ENCODE peak calls at places on chromosome 9, in five cellular contexts. I, U, Z, L and P are unnamed samples.

GRCh38 chr9:123426406-123426805 is 70.4 kb downstream of the CRB2 start:
- DNase-seq in I (no peak), U (no peak), Z (no peak), L (no peak), P (no peak)

GRCh38 chr9:34430843-34431437 is 27.4 kb downstream of the FAM219A start:
- DNase-seq in I (peak; percentile 32), U (peak; percentile 72), Z (peak; percentile 47), L (peak; percentile 86), P (no peak)

GRCh38 chr9:36135791-36136276 is 699 bp upstream of the GLIPR2 start:
- DNase-seq in I (peak; percentile 53), U (no peak), Z (no peak), L (no peak), P (no peak)

GRCh38 chr9:106310782-106311181 is 552.2 kb upstream of the ZNF462 start:
- DNase-seq in I (no peak), U (no peak), Z (no peak), L (no peak), P (no peak)

GRCh38 chr9:16060457-16061129 is 507.8 kb downstream of the CCDC171 start:
- DNase-seq in I (no peak), U (no peak), Z (no peak), L (no peak), P (no peak)

GRCh38 chr9:119044801-119045200 is 324.4 kb downstream of the BRINP1 start:
- DNase-seq in I (no peak), U (no peak), Z (no peak), L (no peak), P (no peak)

GRCh38 chr9:16505159-16505558 is 365.3 kb downstream of the BNC2 start:
- DNase-seq in I (no peak), U (no peak), Z (no peak), L (peak; percentile 52), P (no peak)

GRCh38 chr9:2119490-2120046 is 104.4 kb downstream of the SMARCA2 start:
- DNase-seq in I (no peak), U (no peak), Z (no peak), L (no peak), P (no peak)

GRCh38 chr9:117545846-117546245 is 131.0 kb upstream of the ASTN2 start:
- DNase-seq in I (no peak), U (no peak), Z (no peak), L (no peak), P (no peak)

GRCh38 chr9:81604306-81605153 is 84.8 kb downstream of the TLE1 start:
- DNase-seq in I (no peak), U (no peak), Z (no peak), L (no peak), P (no peak)

GRCh38 chr9:95305770-95306492 is 11.6 kb downstream of the FANCC start:
- DNase-seq in I (no peak), U (no peak), Z (no peak), L (no peak), P (no peak)

GRCh38 chr9:5436441-5436840 is 1.3 kb downstream of the PLGRKT start:
- DNase-seq in I (peak; percentile 53), U (no peak), Z (no peak), L (no peak), P (no peak)

GRCh38 chr9:111743275-111743674 is 51.5 kb downstream of the SHOC1 start:
- DNase-seq in I (no peak), U (no peak), Z (no peak), L (peak; percentile 72), P (no peak)

GRCh38 chr9:23779220-23779619 is 46.8 kb downstream of the ELAVL2 start:
- DNase-seq in I (peak; percentile 45), U (no peak), Z (no peak), L (no peak), P (no peak)

GRCh38 chr9:20872340-20872977 is 159.0 kb downstream of the HACD4 start:
- DNase-seq in I (no peak), U (no peak), Z (no peak), L (peak; percentile 87), P (no peak)

GRCh38 chr9:20873240-20873860 is 158.1 kb downstream of the HACD4 start:
- DNase-seq in I (no peak), U (no peak), Z (no peak), L (no peak), P (no peak)
- H3K4me1 ChIP-seq in I (no peaks in the 10 kb centered on the region), U (no peaks in the 10 kb centered on the region), Z (no peaks in the 10 kb centered on the region), L (peaks cover 28% of the 10 kb centered on the region), P (peaks cover 16% of the 10 kb centered on the region)

GRCh38 chr9:136698681-136699246 is 11.5 kb upstream of the AGPAT2 start:
- DNase-seq in I (no peak), U (no peak), Z (no peak), L (no peak), P (no peak)

GRCh38 chr9:136700959-136701664 is 11.3 kb upstream of the DIPK1B start:
- DNase-seq in I (no peak), U (no peak), Z (peak; percentile 58), L (no peak), P (no peak)

GRCh38 chr9:136697821-136698526 is 10.7 kb upstream of the AGPAT2 start:
- DNase-seq in I (no peak), U (no peak), Z (no peak), L (no peak), P (no peak)

GRCh38 chr9:136701665-136702048 is 10.7 kb upstream of the DIPK1B start:
- DNase-seq in I (no peak), U (no peak), Z (no peak), L (no peak), P (no peak)

GRCh38 chr9:136700309-136700708 is 12.1 kb upstream of the DIPK1B start:
- DNase-seq in I (no peak), U (no peak), Z (no peak), L (peak; percentile 47), P (no peak)
- H3K4me1 ChIP-seq in I (peaks cover 19% of the 10 kb centered on the region), U (peaks cover 14% of the 10 kb centered on the region), Z (peaks cover 15% of the 10 kb centered on the region), L (no peaks in the 10 kb centered on the region), P (peaks cover 10% of the 10 kb centered on the region)

DNA sequence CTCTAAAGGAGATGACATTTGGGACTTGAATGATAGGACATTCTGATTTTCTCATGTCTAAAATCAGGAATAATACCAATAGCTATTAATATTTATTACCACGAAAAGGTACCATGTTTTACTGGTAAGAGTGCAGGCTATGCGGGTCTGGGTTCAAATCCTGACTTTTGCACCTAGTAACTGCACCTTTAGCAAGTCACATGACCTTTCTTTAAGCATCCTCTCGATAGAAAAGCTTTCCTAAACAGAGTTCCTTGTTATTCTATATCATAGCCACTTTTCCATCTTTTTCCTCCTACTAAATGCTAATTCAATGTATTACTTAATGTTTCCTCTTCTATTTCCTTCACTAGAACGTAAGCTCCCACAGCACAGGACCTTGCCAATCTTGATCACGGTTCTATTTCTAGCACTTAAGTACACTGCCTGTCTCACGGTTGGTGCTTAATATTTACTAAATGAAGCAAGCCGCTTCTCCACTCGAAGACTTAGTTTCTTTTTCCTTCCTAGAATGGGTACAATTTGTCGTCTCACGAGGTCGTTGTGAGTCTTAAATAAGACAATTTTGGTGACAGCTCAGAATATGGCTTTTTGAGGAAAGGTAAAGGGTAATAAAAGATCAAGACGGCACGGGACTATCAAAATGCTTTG is 816 bp downstream of the RBM18 start:
- DNase-seq in I (no peak), U (no peak), Z (peak; percentile 51), L (peak; percentile 27), P (no peak)
- H3K4me1 ChIP-seq in I (no peaks in the 10 kb centered on the region), U (peaks cover 80% of the 10 kb centered on the region), Z (peaks cover 39% of the 10 kb centered on the region), L (peaks cover 13% of the 10 kb centered on the region), P (peaks cover 46% of the 10 kb centered on the region)

GRCh38 chr9:70641031-70641430 is 226.6 kb upstream of the KLF9 start:
- DNase-seq in I (no peak), U (no peak), Z (no peak), L (no peak), P (no peak)
- H3K4me1 ChIP-seq in I (no peaks in the 10 kb centered on the region), U (no peaks in the 10 kb centered on the region), Z (no peaks in the 10 kb centered on the region), L (no peaks in the 10 kb centered on the region), P (no peaks in the 10 kb centered on the region)

GRCh38 chr9:14214693-14215092 is 99.2 kb downstream of the NFIB start:
- DNase-seq in I (no peak), U (no peak), Z (no peak), L (no peak), P (no peak)

GRCh38 chr9:14212697-14213420 is 101.1 kb downstream of the NFIB start:
- DNase-seq in I (no peak), U (no peak), Z (no peak), L (no peak), P (no peak)

GRCh38 chr9:14214065-14214684 is 99.8 kb downstream of the NFIB start:
- DNase-seq in I (no peak), U (no peak), Z (no peak), L (no peak), P (no peak)

GRCh38 chr9:14212116-14212515 is 101.8 kb downstream of the NFIB start:
- DNase-seq in I (no peak), U (no peak), Z (no peak), L (peak; percentile 44), P (no peak)

GRCh38 chr9:14213504-14213903 is 100.4 kb downstream of the NFIB start:
- DNase-seq in I (no peak), U (no peak), Z (no peak), L (no peak), P (no peak)
- H3K4me1 ChIP-seq in I (no peaks in the 10 kb centered on the region), U (peaks cover 93% of the 10 kb centered on the region), Z (no peaks in the 10 kb centered on the region), L (peaks cover 8% of the 10 kb centered on the region), P (peaks cover 14% of the 10 kb centered on the region)

DNA sequence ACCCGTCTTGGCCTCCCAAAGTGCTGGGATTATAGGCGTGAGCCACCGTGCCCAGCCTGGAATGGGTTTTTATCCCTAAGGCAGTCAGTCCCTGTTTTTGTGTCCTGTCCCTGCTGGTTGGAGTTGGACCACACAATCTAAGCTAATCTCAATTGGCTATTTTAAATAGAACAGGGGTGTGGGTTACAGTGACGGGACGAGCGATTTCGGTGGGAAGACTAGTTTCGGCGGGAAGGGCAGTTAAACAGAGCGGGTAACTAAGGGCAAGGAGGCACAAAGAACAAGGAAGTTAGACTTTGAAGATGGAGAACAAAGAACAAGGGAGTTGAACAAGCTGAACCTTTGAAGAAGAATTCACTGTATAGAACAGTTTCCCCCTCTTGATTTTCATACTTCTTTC is 1.4 kb downstream of the GTF3C5 start:
- DNase-seq in I (no peak), U (no peak), Z (no peak), L (no peak), P (no peak)
- H3K4me1 ChIP-seq in I (peaks cover 9% of the 10 kb centered on the region), U (peaks cover 41% of the 10 kb centered on the region), Z (peaks cover 34% of the 10 kb centered on the region), L (peaks cover 7% of the 10 kb centered on the region), P (peaks cover 3% of the 10 kb centered on the region)

GRCh38 chr9:124780757-124781151 is 3.8 kb downstream of the OLFML2A start:
- DNase-seq in I (no peak), U (no peak), Z (no peak), L (no peak), P (no peak)
- H3K4me1 ChIP-seq in I (peaks cover 7% of the 10 kb centered on the region), U (peaks cover 66% of the 10 kb centered on the region), Z (peaks cover 7% of the 10 kb centered on the region), L (peaks cover 2% of the 10 kb centered on the region), P (peaks cover 5% of the 10 kb centered on the region)

GRCh38 chr9:69243116-69243515 is 69.0 kb downstream of the TJP2 start:
- DNase-seq in I (no peak), U (no peak), Z (no peak), L (no peak), P (no peak)
- H3K4me1 ChIP-seq in I (no peaks in the 10 kb centered on the region), U (no peaks in the 10 kb centered on the region), Z (no peaks in the 10 kb centered on the region), L (no peaks in the 10 kb centered on the region), P (no peaks in the 10 kb centered on the region)